ENCODE peak calls at places on chromosomes 2 and 18, in nine cellular contexts. L is iris pigment epithelial cell; D is posterior vena cava; F is NCI-H1694 treated with DMSO at 0.1 percent for 48 hours; X is activated effector memory CD4-positive, alpha-beta T cell treated with Interleukin-2 at 50 U/mL for 16 hours; A is NT2/D1; C is kidney; O is A549; T is RWPE1. J is an unnamed sample.

GRCh38 chr2:144240656-144241339 is 279.1 kb downstream of the ZEB2 start:
- DNase-seq in C (no peak), D (no peak), F (no peak), L (no peak), T (no peak), O (no peak), A (no peak), X (no peak), J (no peak)

GRCh38 chr2:42385225-42385624 is 24.2 kb upstream of the COX7A2L start:
- DNase-seq in L (no peak), D (no peak), F (peak; percentile 49), C (no peak), T (no peak), A (no peak), O (peak; percentile 50), X (no peak), J (no peak)

GRCh38 chr2:63050916-63051794 is 525 bp downstream of the OTX1 start:
- DNase-seq in A (no peak), T (no peak), O (no peak), D (no peak), F (peak; percentile 31), X (no peak), C (peak; percentile 72), L (peak; percentile 15), J (no peak)

GRCh38 chr2:178550352-178550751 is 70.1 kb downstream of the PLEKHA3 start:
- DNase-seq in D (no peak), O (no peak), X (no peak), L (no peak), T (no peak), C (no peak), A (no peak), F (no peak), J (no peak)

GRCh38 chr2:3778841-3779505 is 75.6 kb downstream of the DCDC2C start:
- DNase-seq in C (no peak), A (no peak), F (no peak), X (no peak), O (no peak), T (no peak), D (no peak), L (no peak), J (no peak)

GRCh38 chr2:7992612-7993596 is 689.0 kb upstream of the ID2 start:
- DNase-seq in F (no peak), X (no peak), A (no peak), D (no peak), O (no peak), C (no peak), L (no peak), T (no peak), J (no peak)

GRCh38 chr18:22634464-22634863 is 216.7 kb upstream of the CTAGE1 start:
- DNase-seq in A (no peak), L (no peak), O (no peak), C (no peak), D (no peak), X (no peak), T (no peak), F (no peak), J (no peak)

GRCh38 chr2:105135436-105135835 is 97.6 kb downstream of the MRPS9 start:
- DNase-seq in A (no peak), F (no peak), X (no peak), T (no peak), O (no peak), D (no peak), L (no peak), C (no peak), J (no peak)

GRCh38 chr2:231545105-231545902 is 15.1 kb upstream of the NMUR1 start:
- DNase-seq in L (peak; percentile 88), D (no peak), A (no peak), T (no peak), O (no peak), X (peak; percentile 35), C (no peak), F (no peak), J (no peak)

GRCh38 chr18:66646622-66647021 is 42.7 kb upstream of the CDH19 start:
- DNase-seq in L (peak; percentile 21), C (no peak), T (no peak), D (no peak), O (no peak), X (no peak), A (no peak), F (no peak), J (no peak)

GRCh38 chr2:230751062-230751461 is 38.4 kb downstream of the CAB39 start:
- DNase-seq in T (peak; percentile 53), D (no peak), C (no peak), O (no peak), F (no peak), X (no peak), L (peak; percentile 82), A (no peak), J (peak; percentile 52)

GRCh38 chr2:60958800-60959199 is 58.7 kb upstream of the PEX13 start:
- DNase-seq in L (peak; percentile 84), F (no peak), D (no peak), X (no peak), O (peak; percentile 41), C (no peak), A (no peak), T (peak; percentile 80), J (peak; percentile 88)

GRCh38 chr2:236798491-236798890 is 228.9 kb downstream of the ACKR3 start:
- DNase-seq in X (no peak), O (no peak), D (peak; percentile 66), T (no peak), C (no peak), F (no peak), A (no peak), L (no peak), J (no peak)